ENCODE peak calls at places on chromosome 6, in six cellular contexts. W, K, Z, R, I and P are unnamed samples.

GRCh38 chr6:118578617-118579016 is 30.5 kb downstream of the PLN start:
- DNase-seq in Z (no peak), R (no peak), W (no peak), I (no peak), K (no peak), P (no peak)

GRCh38 chr6:160457843-160458242 is 109.7 kb downstream of the SLC22A3 start:
- DNase-seq in I (no peak), K (no peak), R (no peak), W (no peak), Z (no peak), P (no peak)

GRCh38 chr6:71125216-71125615 is 163.4 kb upstream of the OGFRL1 start:
- DNase-seq in W (no peak), K (no peak), Z (no peak), I (no peak), R (no peak), P (no peak)

GRCh38 chr6:132362318-132363185 is 38.7 kb downstream of the MOXD1 start:
- DNase-seq in W (no peak), Z (no peak), I (no peak), K (no peak), R (no peak), P (no peak)

GRCh38 chr6:21739838-21740237 is 146.3 kb downstream of the SOX4 start:
- DNase-seq in R (peak; percentile 68), K (no peak), Z (no peak), I (no peak), W (no peak), P (no peak)

GRCh38 chr6:147973806-147974205 is 368.8 kb upstream of the SASH1 start:
- DNase-seq in I (no peak), W (no peak), Z (no peak), K (no peak), R (peak; percentile 34), P (no peak)

GRCh38 chr6:73203098-73203497 is 22.2 kb downstream of the KHDC1L start:
- DNase-seq in R (no peak), I (no peak), W (peak; percentile 40), K (no peak), Z (no peak), P (no peak)

GRCh38 chr6:52454556-52454955 is 34.4 kb downstream of the EFHC1 start:
- DNase-seq in W (peak; percentile 56), Z (no peak), R (no peak), I (no peak), K (no peak), P (no peak)

GRCh38 chr6:453152-453551 is 61.6 kb downstream of the IRF4 start:
- DNase-seq in I (no peak), W (no peak), Z (no peak), R (no peak), K (no peak), P (no peak)

GRCh38 chr6:24650365-24650764 is 4.4 kb upstream of the KIAA0319 start:
- DNase-seq in I (no peak), W (no peak), R (no peak), K (no peak), Z (no peak), P (no peak)

GRCh38 chr6:5996701-5997419 is 9.9 kb downstream of the NRN1 start:
- DNase-seq in R (peak; percentile 66), I (no peak), K (no peak), Z (peak; percentile 62), W (peak; percentile 9), P (no peak)

DNA sequence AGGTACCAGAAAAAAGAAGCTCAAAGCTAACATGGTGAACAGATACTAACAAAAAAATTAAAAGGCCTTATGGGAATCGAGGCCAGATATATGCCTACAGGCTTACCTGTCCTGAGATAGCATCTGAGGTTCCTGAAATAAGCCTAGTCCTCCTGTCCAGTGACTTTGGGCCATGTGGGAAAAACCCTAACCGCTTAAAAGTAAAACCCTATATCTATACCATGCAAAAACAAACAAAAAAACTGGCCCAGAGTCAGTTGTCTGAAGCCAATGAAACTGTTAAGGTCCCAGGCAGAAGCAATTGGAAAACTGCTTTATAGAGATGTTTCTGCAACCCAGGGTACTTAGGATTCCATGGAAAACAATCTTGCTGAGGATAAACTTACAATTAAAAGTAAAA is 122.9 kb downstream of the HIVEP1 start:
- DNase-seq in W (no peak), K (no peak), I (no peak), Z (no peak), R (no peak), P (no peak)
- H3K4me1 ChIP-seq in W (peaks cover 4% of the 10 kb centered on the region), K (peaks cover 19% of the 10 kb centered on the region), I (peaks cover 15% of the 10 kb centered on the region), Z (no peaks in the 10 kb centered on the region), R (no peaks in the 10 kb centered on the region), P (no peaks in the 10 kb centered on the region)

GRCh38 chr6:145490068-145490467 is 245.3 kb downstream of the EPM2A start:
- DNase-seq in W (no peak), R (no peak), Z (no peak), K (no peak), I (no peak), P (no peak)
- H3K4me1 ChIP-seq in W (no peaks in the 10 kb centered on the region), R (no peaks in the 10 kb centered on the region), Z (no peaks in the 10 kb centered on the region), K (no peaks in the 10 kb centered on the region), I (no peaks in the 10 kb centered on the region), P (no peaks in the 10 kb centered on the region)

GRCh38 chr6:44113396-44113795 is 13.9 kb downstream of the MRPL14 start:
- DNase-seq in W (no peak), Z (no peak), K (no peak), R (no peak), I (no peak), P (no peak)

GRCh38 chr6:44110005-44110681 is 17.1 kb downstream of the MRPL14 start:
- DNase-seq in W (no peak), K (no peak), I (no peak), Z (no peak), R (no peak), P (no peak)

GRCh38 chr6:44109212-44109611 is 18.0 kb downstream of the MRPL14 start:
- DNase-seq in I (no peak), K (no peak), R (no peak), W (no peak), Z (no peak), P (no peak)

GRCh38 chr6:44110966-44111365 is 16.3 kb downstream of the MRPL14 start:
- DNase-seq in Z (no peak), I (no peak), W (no peak), K (no peak), R (no peak), P (no peak)

DNA sequence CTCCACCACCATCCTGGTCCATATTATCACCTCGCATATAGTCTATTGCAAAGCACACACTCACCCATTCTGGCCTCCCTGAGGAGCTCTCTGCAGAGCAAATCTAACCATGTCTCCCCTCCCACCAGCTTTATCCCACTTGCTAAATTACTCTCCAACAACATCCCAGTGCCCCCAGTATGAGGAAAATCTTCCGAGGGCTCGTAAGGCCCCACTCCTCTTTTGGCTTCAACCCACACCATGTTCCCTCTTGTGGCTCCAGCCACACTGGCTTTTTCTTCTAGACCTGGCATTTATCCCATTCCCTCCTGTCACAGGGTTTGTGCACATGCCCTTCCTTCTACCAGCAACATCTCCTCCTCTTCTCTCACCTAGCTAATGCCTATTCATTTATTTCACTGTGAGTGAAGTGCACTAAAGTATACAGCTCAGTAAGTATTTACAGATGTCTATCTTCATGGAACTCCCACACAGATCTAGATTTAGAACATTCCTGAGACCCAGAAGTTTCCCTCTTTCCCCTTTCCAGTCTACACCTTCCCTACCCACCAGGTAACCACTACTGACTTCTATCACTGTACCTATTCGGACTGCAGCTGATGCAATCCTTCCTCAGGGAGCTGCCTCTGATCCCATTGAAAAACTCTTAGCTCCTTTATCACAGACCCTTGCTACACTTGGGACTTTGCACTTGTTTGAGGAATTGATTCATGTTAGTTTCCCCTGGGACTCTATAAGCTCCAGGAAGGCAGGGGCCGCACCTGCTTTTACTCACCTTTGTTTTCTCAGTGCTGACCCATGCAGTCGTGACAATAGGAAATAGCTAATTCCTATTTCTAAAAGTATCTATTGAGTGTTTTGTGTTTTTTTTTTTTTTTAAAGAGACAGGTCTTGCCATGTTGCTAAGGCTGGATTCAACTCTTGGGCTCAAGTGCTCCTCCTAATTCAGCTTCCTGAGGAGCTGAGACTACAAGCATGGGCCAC is 15.5 kb downstream of the MRPL14 start:
- DNase-seq in I (no peak), K (no peak), R (no peak), Z (no peak), W (no peak), P (no peak)
- H3K4me1 ChIP-seq in I (peaks cover 4% of the 10 kb centered on the region), K (no peaks in the 10 kb centered on the region), R (no peaks in the 10 kb centered on the region), Z (peaks cover 43% of the 10 kb centered on the region), W (peaks cover 16% of the 10 kb centered on the region), P (peaks cover 8% of the 10 kb centered on the region)

GRCh38 chr6:107537559-107537958 is 47.6 kb downstream of the SOBP start:
- DNase-seq in W (no peak), Z (no peak), R (no peak), I (no peak), K (no peak), P (no peak)
- H3K4me1 ChIP-seq in W (peaks cover 2% of the 10 kb centered on the region), Z (peaks cover 16% of the 10 kb centered on the region), R (peaks cover 78% of the 10 kb centered on the region), I (no peaks in the 10 kb centered on the region), K (no peaks in the 10 kb centered on the region), P (peaks cover 79% of the 10 kb centered on the region)

GRCh38 chr6:156827382-156827781 is 50.2 kb downstream of the ARID1B start:
- DNase-seq in K (no peak), I (no peak), W (no peak), R (no peak), Z (no peak), P (no peak)

GRCh38 chr6:156828280-156828703 is 51.1 kb downstream of the ARID1B start:
- DNase-seq in W (peak; percentile 91), Z (no peak), I (no peak), K (no peak), R (no peak), P (no peak)

GRCh38 chr6:156832166-156832743 is 55.1 kb downstream of the ARID1B start:
- DNase-seq in Z (no peak), W (peak; percentile 72), R (no peak), I (no peak), K (no peak), P (no peak)

GRCh38 chr6:156833755-156834154 is 56.6 kb downstream of the ARID1B start:
- DNase-seq in W (no peak), K (no peak), R (no peak), I (no peak), Z (no peak), P (no peak)

DNA sequence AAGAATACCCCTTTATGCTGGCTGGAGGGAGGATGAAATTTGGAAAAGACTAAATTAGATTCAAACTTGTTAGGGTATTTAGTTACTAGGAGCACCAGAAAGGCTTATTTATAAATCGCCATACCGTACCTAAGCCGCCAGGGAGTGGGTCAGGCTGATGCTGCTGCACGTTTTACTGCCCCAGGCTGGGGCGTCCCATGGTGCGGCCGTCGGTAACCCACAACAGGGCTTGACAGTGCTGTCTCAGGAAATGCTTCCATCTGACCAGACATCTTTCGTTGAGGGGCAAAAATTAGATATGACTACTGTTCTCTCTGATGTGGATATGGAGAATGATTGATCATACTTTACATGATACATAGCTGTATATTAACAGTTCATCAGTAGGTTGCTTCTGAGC is 52.9 kb downstream of the ARID1B start:
- DNase-seq in R (no peak), W (no peak), K (no peak), Z (no peak), I (no peak), P (no peak)
- H3K4me1 ChIP-seq in R (peaks cover 4% of the 10 kb centered on the region), W (peaks cover 13% of the 10 kb centered on the region), K (peaks cover 15% of the 10 kb centered on the region), Z (peaks cover 63% of the 10 kb centered on the region), I (peaks cover 28% of the 10 kb centered on the region), P (no peaks in the 10 kb centered on the region)